ENCODE peak calls at places on chromosomes 6 and 20, in nine cellular contexts. X is HTR-8/SVneo; D is Calu3; A is activated CD8-positive, alpha-beta memory T cell treated with anti-CD3 and anti-CD28 coated beads for 48 hours; E is BJ; F is T-helper 2 cell; T is HFF-Myc; B is substantia nigra; S is mucosa of gallbladder. W is an unnamed sample.

GRCh38 chr6:16956371-16956770 is 145.5 kb upstream of the STMND1 start:
- DNase-seq in B (no peak), S (no peak), A (no peak), E (no peak), F (no peak), T (no peak), X (no peak), D (no peak), W (no peak)

GRCh38 chr20:3000852-3001523 is 42.4 kb upstream of the GNRH2 start:
- DNase-seq in S (no peak), T (peak), E (no peak), D (no peak), A (no peak), B (no peak), F (no peak), X (no peak), W (peak)

GRCh38 chr20:3189561-3190131 is 14.8 kb downstream of the DDRGK1 start:
- DNase-seq in T (no peak), A (no peak), F (no peak), B (no peak), E (no peak), S (no peak), X (no peak), D (no peak), W (no peak)

GRCh38 chr20:62603021-62603906 is 39.0 kb upstream of the SLCO4A1 start:
- DNase-seq in D (no peak), E (no peak), F (no peak), X (peak), T (no peak), B (peak), S (peak), A (no peak), W (no peak)

GRCh38 chr6:80003841-80004198 is 629 bp upstream of the TTK start:
- DNase-seq in S (peak), F (no peak), T (peak), A (no peak), X (peak), D (peak), E (no peak), B (no peak), W (peak)

GRCh38 chr20:38610521-38610920 is 8.9 kb downstream of the ARHGAP40 start:
- DNase-seq in S (no peak), X (peak), F (no peak), E (no peak), T (no peak), D (no peak), A (no peak), B (no peak), W (no peak)

GRCh38 chr20:56826971-56827645 is 198.0 kb downstream of the TFAP2C start:
- DNase-seq in X (no peak), A (no peak), F (no peak), B (no peak), D (no peak), S (no peak), T (peak), E (peak), W (no peak)

GRCh38 chr6:45185403-45186251 is 142.5 kb upstream of the RUNX2 start:
- DNase-seq in B (no peak), F (no peak), E (no peak), D (no peak), X (no peak), T (no peak), A (no peak), S (no peak), W (no peak)

GRCh38 chr6:130632288-130632687 is 194.9 kb upstream of the SMLR1 start:
- DNase-seq in F (no peak), X (no peak), E (no peak), B (no peak), T (no peak), D (no peak), S (no peak), A (no peak), W (no peak)

GRCh38 chr6:27688014-27688586 is 215.2 kb upstream of the ZNF184 start:
- DNase-seq in S (peak), A (peak), D (peak), E (peak), X (peak), F (peak), B (peak), T (peak), W (peak)

GRCh38 chr6:107956586-107957164 is 1.3 kb downstream of the SEC63 start:
- DNase-seq in X (peak), F (no peak), T (no peak), D (no peak), E (no peak), A (no peak), B (no peak), S (no peak), W (no peak)

W was measured in NCI-H446 treated with DMSO at 0.1 percent for 48 hours.